ENCODE peak calls at places on chromosome 13, in eight cellular contexts. M, U, Y, N, Q, D, O and R are unnamed samples.

GRCh38 chr13:66076417-66076816 is 1153.7 kb downstream of the PCDH9 start:
- DNase-seq in M (no peak), U (no peak), Y (no peak), N (no peak), Q (no peak), D (no peak), O (no peak), R (no peak)

GRCh38 chr13:114143806-114144605 is 11.6 kb upstream of the RASA3 start:
- DNase-seq in M (peak), U (peak), Y (no peak), N (peak), Q (no peak), D (no peak), O (no peak), R (peak)

GRCh38 chr13:114144606-114145244 is 12.3 kb upstream of the RASA3 start:
- DNase-seq in M (no peak), U (no peak), Y (no peak), N (no peak), Q (no peak), D (no peak), O (no peak), R (no peak)

GRCh38 chr13:32316030-32316344 is 679 bp downstream of the BRCA2 start:
- DNase-seq in M (no peak), U (no peak), Y (no peak), N (no peak), Q (no peak), D (no peak), O (no peak), R (no peak)

GRCh38 chr13:82370306-82370705 is 1512.0 kb downstream of the SLITRK1 start:
- DNase-seq in M (no peak), U (no peak), Y (no peak), N (no peak), Q (no peak), D (no peak), O (no peak), R (no peak)

GRCh38 chr13:91375119-91375729 is 23.2 kb upstream of the GPC5 start:
- DNase-seq in M (no peak), U (no peak), Y (no peak), N (no peak), Q (no peak), D (no peak), O (no peak), R (no peak)

GRCh38 chr13:30362869-30363268 is 55.5 kb upstream of the KATNAL1 start:
- DNase-seq in M (no peak), U (no peak), Y (no peak), N (no peak), Q (peak), D (no peak), O (no peak), R (no peak)

GRCh38 chr13:48653074-48654054 is at the start of gene CYSLTR2:
- DNase-seq in M (no peak), U (no peak), Y (no peak), N (no peak), Q (no peak), D (no peak), O (no peak), R (peak)

GRCh38 chr13:37869756-37870488 is at the start of gene TRPC4:
- DNase-seq in M (peak), U (peak), Y (peak), N (peak), Q (peak), D (peak), O (peak), R (no peak)

GRCh38 chr13:41501281-41501680 is 43.9 kb downstream of the RGCC start:
- DNase-seq in M (no peak), U (no peak), Y (no peak), N (no peak), Q (no peak), D (no peak), O (no peak), R (no peak)

GRCh38 chr13:29761815-29762214 is 88.6 kb downstream of the UBL3 start:
- DNase-seq in M (no peak), U (no peak), Y (no peak), N (no peak), Q (no peak), D (no peak), O (no peak), R (no peak)

GRCh38 chr13:77029436-77029835 is 2.5 kb upstream of the FBXL3 start:
- DNase-seq in M (no peak), U (no peak), Y (no peak), N (no peak), Q (no peak), D (peak), O (no peak), R (no peak)

GRCh38 chr13:43397110-43397509 is 373.7 kb downstream of the DNAJC15 start:
- DNase-seq in M (no peak), U (no peak), Y (no peak), N (no peak), Q (no peak), D (no peak), O (no peak), R (no peak)

GRCh38 chr13:28659611-28659970 is 661 bp downstream of the POMP start:
- DNase-seq in M (no peak), U (no peak), Y (no peak), N (no peak), Q (no peak), D (no peak), O (no peak), R (no peak)

GRCh38 chr13:97116754-97117153 is 105.4 kb upstream of the MBNL2 start:
- DNase-seq in M (no peak), U (no peak), Y (no peak), N (no peak), Q (no peak), D (peak), O (no peak), R (no peak)

GRCh38 chr13:33707449-33707848 is 110.5 kb upstream of the RFC3 start:
- DNase-seq in M (no peak), U (no peak), Y (no peak), N (no peak), Q (no peak), D (no peak), O (no peak), R (no peak)

GRCh38 chr13:110308377-110309158 is 1.5 kb downstream of the COL4A2 start:
- DNase-seq in M (peak), U (peak), Y (peak), N (peak), Q (no peak), D (no peak), O (peak), R (no peak)

GRCh38 chr13:102772042-102772425 is 1.6 kb downstream of the TEX30 start:
- DNase-seq in M (no peak), U (no peak), Y (no peak), N (no peak), Q (no peak), D (no peak), O (no peak), R (no peak)

GRCh38 chr13:74027161-74027779 is 106.9 kb downstream of the KLF12 start:
- DNase-seq in M (no peak), U (no peak), Y (no peak), N (no peak), Q (no peak), D (no peak), O (no peak), R (no peak)

GRCh38 chr13:78147905-78148304 is 229.3 kb upstream of the EDNRB start:
- DNase-seq in M (no peak), U (no peak), Y (no peak), N (no peak), Q (no peak), D (peak), O (no peak), R (no peak)

GRCh38 chr13:83153833-83154232 is 728.4 kb downstream of the SLITRK1 start:
- DNase-seq in M (no peak), U (no peak), Y (no peak), N (no peak), Q (no peak), D (no peak), O (no peak), R (no peak)

GRCh38 chr13:90806905-90807304 is 540.6 kb upstream of the MIR17HG start:
- DNase-seq in M (no peak), U (no peak), Y (no peak), N (no peak), Q (no peak), D (no peak), O (no peak), R (no peak)

GRCh38 chr13:45439000-45439399 is 20.8 kb upstream of the SLC25A30 start:
- DNase-seq in M (no peak), U (no peak), Y (no peak), N (no peak), Q (no peak), D (no peak), O (no peak), R (no peak)

GRCh38 chr13:45446181-45446580 is 18.6 kb upstream of the COG3 start:
- DNase-seq in M (no peak), U (no peak), Y (no peak), N (no peak), Q (no peak), D (peak), O (no peak), R (no peak)

GRCh38 chr13:45445053-45445452 is 19.7 kb upstream of the COG3 start:
- DNase-seq in M (no peak), U (no peak), Y (no peak), N (no peak), Q (no peak), D (no peak), O (no peak), R (no peak)

GRCh38 chr13:45439781-45440462 is 21.7 kb upstream of the SLC25A30 start:
- DNase-seq in M (no peak), U (no peak), Y (no peak), N (no peak), Q (no peak), D (no peak), O (no peak), R (no peak)

DNA sequence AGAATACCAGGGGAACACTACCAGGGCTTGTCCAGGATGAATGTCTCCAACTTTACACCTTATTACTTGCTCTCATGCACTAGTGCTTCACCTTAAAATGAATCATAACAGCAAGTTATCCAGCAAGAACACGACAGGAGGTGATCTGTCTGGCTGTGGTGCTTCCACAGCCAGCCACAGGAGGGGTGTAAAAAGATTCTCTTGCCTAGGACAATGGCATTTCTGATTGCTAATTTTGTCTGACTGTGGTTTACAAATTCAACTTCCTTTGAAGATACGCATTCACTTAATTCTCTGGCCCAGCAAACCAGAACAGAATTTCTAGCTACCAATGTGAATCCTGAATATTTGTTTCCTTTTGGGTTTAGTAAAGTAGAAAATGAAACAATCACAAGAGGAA is 23.1 kb upstream of the COG3 start:
- DNase-seq in M (no peak), U (no peak), Y (no peak), N (no peak), Q (no peak), D (no peak), O (no peak), R (no peak)
- TF ChIP-seq CTCF in M (no peak), U (peak), Y (peak), N (no peak), Q (peak), D (peak), O (no peak), R (no peak)

GRCh38 chr13:51259359-51259645 is 37.1 kb downstream of the FAM124A start:
- DNase-seq in M (no peak), U (no peak), Y (no peak), N (no peak), Q (no peak), D (no peak), O (no peak), R (no peak)

GRCh38 chr13:51258612-51259358 is 36.6 kb downstream of the FAM124A start:
- DNase-seq in M (no peak), U (no peak), Y (peak), N (no peak), Q (no peak), D (no peak), O (no peak), R (no peak)

GRCh38 chr13:51261610-51262249 is 39.5 kb downstream of the FAM124A start:
- DNase-seq in M (no peak), U (no peak), Y (no peak), N (no peak), Q (no peak), D (no peak), O (no peak), R (no peak)

GRCh38 chr13:51260154-51260553 is 38.0 kb downstream of the FAM124A start:
- DNase-seq in M (no peak), U (no peak), Y (no peak), N (no peak), Q (no peak), D (no peak), O (no peak), R (no peak)

DNA sequence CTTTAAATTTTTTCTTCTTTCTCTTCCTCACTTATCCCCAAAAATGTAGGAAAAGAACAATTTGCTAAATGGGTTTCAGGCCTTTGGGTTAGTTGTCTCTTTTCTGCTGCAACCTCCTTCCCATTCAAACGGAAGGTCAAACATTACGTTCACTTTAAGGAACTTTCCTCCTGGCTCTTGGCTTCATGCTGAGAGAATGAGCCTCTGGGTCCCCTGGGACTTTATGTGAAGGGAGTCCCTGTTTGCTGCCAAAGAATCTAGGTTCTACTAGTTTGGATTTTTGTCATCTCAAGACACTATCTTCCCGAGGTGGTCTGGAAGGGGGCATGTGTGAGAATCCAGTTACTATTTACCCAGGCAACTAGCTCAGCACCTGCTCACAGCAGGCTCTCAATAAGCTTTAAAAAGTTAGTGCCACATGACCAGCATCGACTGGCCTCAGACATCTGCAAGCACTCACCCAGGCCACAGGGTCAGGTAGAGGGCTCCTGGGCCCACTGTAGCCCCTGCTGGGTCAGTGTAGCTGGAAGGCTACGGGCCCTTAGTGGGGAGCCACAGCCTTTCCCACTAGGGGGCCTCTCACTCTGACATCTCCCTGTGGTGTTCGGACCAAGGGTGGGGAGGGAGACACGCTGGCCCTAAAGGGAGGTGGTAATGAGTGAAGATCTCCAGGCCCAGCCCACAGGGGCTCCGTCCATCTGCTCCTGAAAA is 40.5 kb downstream of the FAM124A start:
- DNase-seq in M (no peak), U (no peak), Y (no peak), N (no peak), Q (no peak), D (no peak), O (no peak), R (no peak)
- TF ChIP-seq CTCF in M (no peak), U (peak), Y (no peak), N (no peak), Q (peak), D (no peak), O (no peak), R (no peak)

GRCh38 chr13:98397861-98398260 is 179.0 kb downstream of the STK24 start:
- DNase-seq in M (no peak), U (no peak), Y (no peak), N (no peak), Q (no peak), D (no peak), O (no peak), R (no peak)
- TF ChIP-seq CTCF in M (no peak), U (no peak), Y (no peak), N (no peak), Q (no peak), D (no peak), O (no peak), R (no peak)

GRCh38 chr13:52949044-52949443 is 79.6 kb upstream of the OLFM4 start:
- DNase-seq in M (no peak), U (no peak), Y (no peak), N (no peak), Q (no peak), D (no peak), O (no peak), R (no peak)
- TF ChIP-seq CTCF in M (no peak), U (peak), Y (no peak), N (no peak), Q (no peak), D (no peak), O (no peak), R (no peak)

GRCh38 chr13:35471466-35472307 is 4.8 kb downstream of the MAB21L1 start:
- DNase-seq in M (no peak), U (no peak), Y (peak), N (peak), Q (no peak), D (no peak), O (no peak), R (no peak)

GRCh38 chr13:35469781-35470380 is 6.6 kb downstream of the MAB21L1 start:
- DNase-seq in M (no peak), U (no peak), Y (no peak), N (no peak), Q (no peak), D (no peak), O (no peak), R (no peak)

GRCh38 chr13:35472308-35473008 is 4.0 kb downstream of the MAB21L1 start:
- DNase-seq in M (no peak), U (no peak), Y (no peak), N (peak), Q (no peak), D (no peak), O (no peak), R (no peak)

GRCh38 chr13:35468195-35468594 is 8.3 kb downstream of the MAB21L1 start:
- DNase-seq in M (no peak), U (no peak), Y (no peak), N (no peak), Q (no peak), D (no peak), O (no peak), R (no peak)

DNA sequence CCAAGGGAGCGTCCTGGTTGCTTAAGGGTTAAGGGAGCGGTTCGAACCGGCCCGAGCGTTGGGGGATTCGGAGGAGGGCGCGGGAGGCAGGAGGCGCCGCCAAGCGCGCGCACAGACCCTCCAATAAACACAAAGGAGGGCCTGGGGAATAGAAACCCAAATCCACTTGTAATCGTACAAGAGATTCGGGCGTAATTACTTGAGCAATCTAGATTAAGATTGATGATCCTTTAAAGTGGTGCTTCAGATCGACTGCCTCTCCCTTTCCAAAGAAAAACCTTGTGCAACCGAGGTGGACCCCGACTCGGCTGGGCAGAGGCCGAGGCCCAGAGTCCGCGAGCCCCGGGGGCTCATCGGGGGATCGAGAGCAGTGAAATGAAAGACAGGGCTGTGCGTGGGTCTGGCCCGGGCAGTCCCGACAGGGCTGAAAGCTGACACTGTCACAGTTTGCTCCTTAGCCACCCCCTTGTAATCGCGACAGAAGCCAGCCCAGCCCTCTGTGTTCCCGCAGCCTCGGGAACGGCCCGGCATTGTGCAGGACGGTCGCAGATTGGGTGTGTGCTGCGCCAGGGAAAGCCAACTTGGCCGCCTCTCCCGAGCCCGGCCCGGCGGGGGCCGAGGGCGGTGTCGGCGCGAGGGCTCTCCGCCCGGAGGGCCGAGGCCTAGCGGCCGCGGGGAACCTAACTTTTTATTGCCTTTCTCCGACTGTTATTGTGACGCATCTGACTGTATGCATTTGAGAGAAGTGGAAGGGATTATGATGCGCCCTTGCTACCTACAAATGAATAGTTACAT is 5.6 kb downstream of the MAB21L1 start:
- DNase-seq in M (peak), U (peak), Y (peak), N (peak), Q (peak), D (no peak), O (peak), R (no peak)
- TF ChIP-seq CTCF in M (no peak), U (no peak), Y (no peak), N (no peak), Q (peak), D (no peak), O (no peak), R (no peak)

GRCh38 chr13:60379837-60380236 is 17.2 kb upstream of the TDRD3 start:
- DNase-seq in M (no peak), U (no peak), Y (no peak), N (no peak), Q (no peak), D (no peak), O (no peak), R (no peak)
- TF ChIP-seq CTCF in M (no peak), U (peak), Y (peak), N (no peak), Q (no peak), D (no peak), O (no peak), R (no peak)

GRCh38 chr13:21037656-21038055 is 23.7 kb downstream of the LATS2 start:
- DNase-seq in M (no peak), U (peak), Y (no peak), N (no peak), Q (no peak), D (no peak), O (no peak), R (no peak)

GRCh38 chr13:21032656-21033055 is 28.7 kb downstream of the LATS2 start:
- DNase-seq in M (no peak), U (no peak), Y (no peak), N (no peak), Q (no peak), D (no peak), O (no peak), R (no peak)

GRCh38 chr13:21033224-21033855 is 28.0 kb downstream of the LATS2 start:
- DNase-seq in M (no peak), U (no peak), Y (no peak), N (no peak), Q (no peak), D (no peak), O (no peak), R (no peak)

GRCh38 chr13:21033866-21034601 is 27.4 kb downstream of the LATS2 start:
- DNase-seq in M (no peak), U (no peak), Y (no peak), N (no peak), Q (no peak), D (peak), O (no peak), R (no peak)

DNA sequence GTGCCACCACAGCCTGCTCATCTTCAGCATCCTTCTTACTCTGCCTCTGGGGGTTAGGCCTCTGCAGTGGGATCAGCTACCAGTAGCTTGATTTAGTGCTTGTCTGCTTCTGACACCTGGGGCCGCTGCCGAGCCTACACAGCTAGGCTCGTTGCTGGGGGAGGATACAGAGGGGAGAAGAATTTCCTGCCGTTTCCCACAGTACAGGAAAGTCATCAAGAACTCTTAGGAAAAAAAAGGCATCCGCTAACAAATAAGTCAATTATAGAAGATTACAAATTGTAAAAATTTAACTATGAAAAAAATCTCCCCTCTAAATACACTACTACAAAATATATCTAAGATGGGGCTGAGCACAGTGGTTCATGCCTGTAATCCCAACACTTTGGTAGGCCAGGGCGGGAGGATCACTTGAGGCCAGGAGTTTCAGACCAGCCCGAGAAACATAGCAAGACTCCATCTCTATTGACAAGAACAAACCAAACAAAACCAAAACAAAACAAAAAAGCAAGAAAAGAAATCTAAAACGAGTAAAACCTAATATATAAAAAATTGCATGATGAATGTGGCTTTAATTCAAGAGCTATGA is 26.7 kb downstream of the LATS2 start:
- DNase-seq in M (no peak), U (peak), Y (no peak), N (peak), Q (peak), D (no peak), O (no peak), R (no peak)
- TF ChIP-seq CTCF in M (no peak), U (peak), Y (peak), N (no peak), Q (peak), D (no peak), O (no peak), R (no peak)

GRCh38 chr13:27203854-27204253 is 32.2 kb upstream of the USP12 start:
- DNase-seq in M (no peak), U (no peak), Y (no peak), N (no peak), Q (no peak), D (no peak), O (no peak), R (no peak)
- TF ChIP-seq CTCF in M (no peak), U (no peak), Y (no peak), N (no peak), Q (peak), D (peak), O (no peak), R (peak)